ENCODE peak calls at places on chromosome 16, in five cellular contexts. U, A, M, E and T are unnamed samples.
A peak's percentile ranks its signal among the peaks of the same experiment; 100 is the strongest.

GRCh38 chr16:16966439-16966838 is 504.3 kb downstream of the XYLT1 start:
- DNase-seq in U (no peak), A (no peak), M (no peak), E (no peak), T (no peak)

GRCh38 chr16:19135896-19136438 is 22.2 kb downstream of the ITPRIPL2 start:
- DNase-seq in U (no peak), A (peak; percentile 85), M (no peak), E (no peak), T (peak; percentile 55)

GRCh38 chr16:12971216-12971615 is 69.8 kb downstream of the SHISA9 start:
- DNase-seq in U (peak; percentile 22), A (peak; percentile 17), M (no peak), E (no peak), T (no peak)

GRCh38 chr16:23608194-23608593 is 12.1 kb upstream of the NDUFAB1 start:
- DNase-seq in U (no peak), A (peak; percentile 87), M (no peak), E (no peak), T (no peak)

GRCh38 chr16:84331998-84332780 is 36.1 kb upstream of the ATP2C2 start:
- DNase-seq in U (no peak), A (peak; percentile 77), M (no peak), E (no peak), T (no peak)

GRCh38 chr16:23504453-23505179 is 5.7 kb downstream of the GGA2 start:
- DNase-seq in U (no peak), A (peak; percentile 97), M (no peak), E (no peak), T (peak; percentile 75)

GRCh38 chr16:706189-707061 is 824 bp upstream of the FBXL16 start:
- DNase-seq in U (no peak), A (no peak), M (no peak), E (peak; percentile 89), T (no peak)

GRCh38 chr16:48014349-48015135 is 141.3 kb downstream of the ABCC12 start:
- DNase-seq in U (no peak), A (peak; percentile 99), M (no peak), E (peak; percentile 39), T (no peak)

GRCh38 chr16:83912152-83912948 is 13.4 kb downstream of the MLYCD start:
- DNase-seq in U (no peak), A (no peak), M (no peak), E (no peak), T (no peak)

GRCh38 chr16:81752225-81752875 is 26.7 kb upstream of the PLCG2 start:
- DNase-seq in U (peak; percentile 43), A (no peak), M (peak; percentile 38), E (peak; percentile 57), T (peak; percentile 88)

GRCh38 chr16:61948414-61948813 is 87.8 kb downstream of the CDH8 start:
- DNase-seq in U (no peak), A (no peak), M (no peak), E (no peak), T (no peak)

GRCh38 chr16:89482824-89483220 is 7.5 kb downstream of the ANKRD11 start:
- DNase-seq in U (no peak), A (no peak), M (no peak), E (no peak), T (no peak)

GRCh38 chr16:8931864-8932263 is 31.8 kb downstream of the USP7 start:
- DNase-seq in U (peak; percentile 74), A (peak; percentile 33), M (no peak), E (peak; percentile 74), T (no peak)

GRCh38 chr16:85462405-85463227 is 150.5 kb upstream of the GSE1 start:
- DNase-seq in U (peak; percentile 83), A (no peak), M (no peak), E (peak; percentile 87), T (no peak)

GRCh38 chr16:66274335-66275110 is 92.0 kb upstream of the CDH5 start:
- DNase-seq in U (no peak), A (peak; percentile 67), M (no peak), E (no peak), T (no peak)

GRCh38 chr16:82658796-82659195 is 32.0 kb downstream of the CDH13 start:
- DNase-seq in U (no peak), A (no peak), M (no peak), E (no peak), T (no peak)

GRCh38 chr16:15658149-15658548 is 8.1 kb downstream of the NDE1 start:
- DNase-seq in U (no peak), A (no peak), M (no peak), E (no peak), T (no peak)

GRCh38 chr16:47175152-47175551 is 31.4 kb upstream of the NETO2 start:
- DNase-seq in U (no peak), A (no peak), M (no peak), E (no peak), T (no peak)

GRCh38 chr16:66516808-66517585 is 32.9 kb downstream of the TK2 start:
- DNase-seq in U (peak; percentile 95), A (peak; percentile 97), M (peak; percentile 87), E (no peak), T (peak; percentile 96)

GRCh38 chr16:74793571-74793970 is 19.0 kb upstream of the FA2H start:
- DNase-seq in U (no peak), A (peak; percentile 83), M (no peak), E (no peak), T (no peak)

GRCh38 chr16:4651842-4652241 is 27.2 kb downstream of the MGRN1 start:
- DNase-seq in U (no peak), A (no peak), M (no peak), E (no peak), T (no peak)

GRCh38 chr16:19523184-19523558 is 571 bp upstream of the CCP110 start:
- DNase-seq in U (no peak), A (no peak), M (no peak), E (no peak), T (peak; percentile 56)

GRCh38 chr16:58119509-58119845 is 9.7 kb downstream of the CFAP20 start:
- DNase-seq in U (peak; percentile 85), A (no peak), M (no peak), E (no peak), T (no peak)
- H3K4me3 ChIP-seq in U (no peak overlapping the region), A (no peak overlapping the region), M (no peak overlapping the region), E (no peak overlapping the region), T (no peak overlapping the region)

DNA sequence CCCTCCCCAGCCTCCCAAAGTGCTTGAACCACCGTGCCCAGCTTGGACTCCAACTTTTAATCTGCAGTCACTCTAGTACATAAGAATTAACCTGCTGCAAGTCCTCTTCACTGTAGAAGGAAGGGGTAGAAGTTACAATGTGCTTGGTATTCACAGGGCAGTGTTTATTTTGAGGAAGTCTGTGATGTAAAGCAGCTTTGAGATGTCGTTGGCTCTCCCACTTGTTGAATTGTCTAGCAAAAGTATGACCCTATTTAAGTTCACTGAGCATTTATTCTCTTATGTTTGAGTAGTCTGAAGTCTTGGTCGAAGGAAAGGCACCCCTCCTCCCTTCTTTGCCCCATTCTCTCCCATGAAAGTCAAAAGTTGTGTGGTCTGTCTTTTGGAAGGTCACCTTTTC is 28.2 kb downstream of the SF3B3 start:
- DNase-seq in U (no peak), A (no peak), M (no peak), E (no peak), T (no peak)
- H3K4me3 ChIP-seq in U (no peak overlapping the region), A (no peak overlapping the region), M (no peak overlapping the region), E (no peak overlapping the region), T (no peak overlapping the region)

DNA sequence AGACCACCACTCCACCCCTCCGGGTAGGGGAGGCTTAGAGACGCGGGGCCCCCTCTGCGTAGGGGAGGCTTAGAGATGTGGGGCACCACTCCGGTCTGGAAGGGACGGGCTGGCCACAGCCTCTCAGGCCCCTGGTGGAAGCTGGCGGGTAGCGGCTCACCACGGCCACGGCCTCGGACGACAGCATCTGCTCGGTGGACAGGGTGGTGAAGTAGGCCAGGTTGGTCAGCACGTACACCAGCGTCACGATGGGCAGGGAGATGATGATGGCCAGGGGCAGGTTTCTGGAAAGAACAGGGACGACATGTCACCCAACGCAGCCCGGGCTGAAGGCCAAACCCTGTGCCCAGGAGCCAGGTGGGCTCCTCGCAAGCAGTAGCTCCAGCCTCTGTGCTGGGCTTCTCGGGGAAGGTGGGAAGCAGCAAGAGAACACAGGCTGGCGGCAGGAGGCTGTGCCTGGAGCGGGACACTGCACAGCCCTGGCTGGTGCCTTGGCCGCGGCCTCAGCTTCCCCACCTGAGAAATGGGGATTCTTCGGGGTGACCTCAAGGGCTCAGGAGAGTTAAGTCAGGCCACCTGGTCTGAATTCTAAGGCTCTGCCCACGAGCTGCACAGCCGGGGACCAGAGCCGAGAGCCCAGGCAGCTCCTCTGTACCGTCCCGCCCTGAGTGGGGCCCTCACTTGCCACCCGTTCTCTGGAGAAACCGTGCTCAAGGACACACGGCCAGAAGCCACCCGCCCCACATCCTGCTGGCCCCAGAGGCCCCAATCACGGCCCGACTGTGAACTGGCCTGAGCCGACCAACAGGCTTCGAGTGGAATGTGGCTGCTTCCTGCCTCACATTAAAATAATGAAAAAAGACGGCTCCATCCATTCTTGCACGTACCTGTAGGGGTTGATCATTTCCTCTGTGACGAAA is 29.5 kb downstream of the SLC7A5 start:
- DNase-seq in U (no peak), A (no peak), M (no peak), E (no peak), T (no peak)
- H3K4me3 ChIP-seq in U (no peak overlapping the region), A (no peak overlapping the region), M (no peak overlapping the region), E (no peak overlapping the region), T (no peak overlapping the region)

GRCh38 chr16:24986512-24987303 is 28.5 kb downstream of the ARHGAP17 start:
- DNase-seq in U (peak; percentile 43), A (peak; percentile 39), M (no peak), E (no peak), T (no peak)
- H3K4me3 ChIP-seq in U (no peak overlapping the region), A (no peak overlapping the region), M (no peak overlapping the region), E (no peak overlapping the region), T (no peak overlapping the region)

GRCh38 chr16:2755158-2755557 is 2.7 kb downstream of the SRRM2 start:
- DNase-seq in U (no peak), A (no peak), M (no peak), E (no peak), T (no peak)
- H3K4me3 ChIP-seq in U (no peak overlapping the region), A (no peak overlapping the region), M (peak overlapping the region; percentile 96), E (no peak overlapping the region), T (peak overlapping the region; percentile 92)

GRCh38 chr16:3004781-3005284 is 7.9 kb upstream of the CLDN9 start:
- DNase-seq in U (no peak), A (no peak), M (no peak), E (peak; percentile 80), T (no peak)
- H3K4me3 ChIP-seq in U (no peak overlapping the region), A (peak overlapping the region; percentile 47), M (peak overlapping the region; percentile 28), E (peak overlapping the region; percentile 51), T (peak overlapping the region; percentile 49)

DNA sequence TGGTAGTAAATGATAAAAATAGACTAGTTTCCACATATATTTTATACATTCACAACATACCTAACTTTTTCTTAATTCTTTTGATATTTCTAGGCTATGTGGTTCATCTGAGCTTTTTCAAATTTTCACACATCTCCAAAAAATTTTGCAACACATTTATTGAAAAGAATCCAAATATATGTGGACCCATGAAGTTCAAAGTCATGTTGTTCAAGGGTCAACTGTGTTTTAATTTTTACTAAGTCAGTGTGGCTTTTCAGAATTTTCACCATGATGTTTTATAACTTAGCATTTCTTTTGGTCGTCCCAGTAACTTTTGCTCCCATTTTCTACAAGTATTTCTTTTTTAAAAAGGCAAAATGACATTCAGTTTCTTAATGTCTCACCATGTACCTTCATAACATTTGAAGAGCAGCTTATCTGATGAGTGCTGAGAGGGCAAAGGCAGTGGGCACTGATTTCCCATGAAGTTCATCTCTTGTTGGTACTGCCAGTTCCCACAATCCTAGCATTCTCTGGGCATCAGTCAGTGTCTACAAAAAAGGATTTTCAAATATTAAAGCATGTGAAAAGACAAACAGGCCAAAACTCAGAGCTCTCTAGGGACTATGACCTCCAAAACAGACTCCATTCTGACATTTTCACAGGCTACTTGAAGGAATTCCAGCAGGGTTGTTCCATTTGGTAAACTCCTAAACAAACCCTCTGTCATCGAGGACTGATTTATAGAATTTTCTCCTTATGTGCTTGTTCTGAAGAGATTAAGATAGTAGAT is 80.3 kb downstream of the MRTFB start:
- DNase-seq in U (no peak), A (no peak), M (no peak), E (no peak), T (no peak)
- H3K4me3 ChIP-seq in U (no peak overlapping the region), A (no peak overlapping the region), M (no peak overlapping the region), E (no peak overlapping the region), T (no peak overlapping the region)